ENCODE peak calls at places on chromosomes 13 and 19, in eight cellular contexts. S is heart left ventricle; I is activated CD4-positive, alpha-beta T cell treated with anti-CD3 and anti-CD28 coated beads for 1 hour; Q is NCI-H2107; K is ELR; R is AG09319; P is anterior cingulate cortex; W is astrocyte of the hippocampus. A is an unnamed sample.

GRCh38 chr13:27997904-27998522 is 9.5 kb upstream of the URAD start:
- DNase-seq in S (peak), I (no peak), Q (no peak), K (peak), R (no peak), P (no peak), W (peak), A (peak)

GRCh38 chr19:13036366-13036976 is 41.2 kb downstream of the NFIX start:
- DNase-seq in S (peak), I (no peak), Q (peak), K (peak), R (no peak), P (peak), W (peak), A (peak)

GRCh38 chr19:49985926-49986325 is 25.0 kb upstream of the SIGLEC11 start:
- DNase-seq in S (no peak), I (no peak), Q (no peak), K (no peak), R (no peak), P (no peak), W (no peak), A (no peak)

GRCh38 chr19:12785431-12786011 is 5.8 kb upstream of the JUNB start:
- DNase-seq in S (peak), I (no peak), Q (no peak), K (no peak), R (no peak), P (no peak), W (no peak), A (no peak)

GRCh38 chr19:45076029-45076850 is at the start of gene ZNF296:
- DNase-seq in S (peak), I (peak), Q (no peak), K (peak), R (no peak), P (peak), W (peak), A (peak)

GRCh38 chr19:34321735-34322134 is 43.3 kb upstream of the GPI start:
- DNase-seq in S (no peak), I (no peak), Q (no peak), K (no peak), R (no peak), P (no peak), W (no peak), A (no peak)

GRCh38 chr19:16566161-16566560 is 6.1 kb downstream of the SLC35E1 start:
- DNase-seq in S (no peak), I (peak), Q (no peak), K (no peak), R (no peak), P (no peak), W (no peak), A (no peak)

GRCh38 chr19:2711175-2711936 is 8.9 kb upstream of the GNG7 start:
- DNase-seq in S (no peak), I (no peak), Q (no peak), K (peak), R (no peak), P (no peak), W (peak), A (peak)

GRCh38 chr19:32891609-32892008 is 22.0 kb upstream of the SLC7A9 start:
- DNase-seq in S (no peak), I (no peak), Q (no peak), K (no peak), R (no peak), P (no peak), W (no peak), A (no peak)

GRCh38 chr19:48726573-48726972 is 7.0 kb upstream of the MAMSTR start:
- DNase-seq in S (no peak), I (no peak), Q (no peak), K (peak), R (no peak), P (no peak), W (no peak), A (no peak)

GRCh38 chr13:80050252-80050651 is 290.7 kb downstream of the SPRY2 start:
- DNase-seq in S (no peak), I (no peak), Q (no peak), K (peak), R (no peak), P (no peak), W (peak), A (peak)

GRCh38 chr19:9847087-9847671 is 12.1 kb downstream of the PIN1 start:
- DNase-seq in S (peak), I (peak), Q (no peak), K (peak), R (peak), P (peak), W (peak), A (peak)

GRCh38 chr13:85693889-85694511 is 105.2 kb downstream of the SLITRK6 start:
- DNase-seq in S (no peak), I (no peak), Q (no peak), K (peak), R (no peak), P (no peak), W (peak), A (peak)

GRCh38 chr19:34482380-34483250 is 1.1 kb downstream of the WTIP start:
- DNase-seq in S (no peak), I (no peak), Q (no peak), K (peak), R (no peak), P (no peak), W (peak), A (peak)

GRCh38 chr19:10603084-10603872 is 16.2 kb upstream of the AP1M2 start:
- DNase-seq in S (peak), I (peak), Q (no peak), K (peak), R (no peak), P (no peak), W (peak), A (no peak)